ENCODE peak calls at places on chromosomes 4 and X, in seven cellular contexts. X, R, O, A, L, C and U are unnamed samples.
A peak's percentile ranks its signal among the peaks of the same experiment; 100 is the strongest.

GRCh38 chr4:128582319-128582948 is 227.1 kb upstream of the JADE1 start:
- DNase-seq in X (no peak), R (no peak), O (no peak), A (no peak), L (no peak), C (no peak), U (no peak)

GRCh38 chr4:182144621-182145359 is 98.4 kb upstream of the TENM3 start:
- DNase-seq in X (no peak), R (no peak), O (peak; percentile 75), A (no peak), L (no peak), C (no peak), U (peak; percentile 28)

GRCh38 chrX:15269120-15269519 is 763 bp downstream of the ASB9 start:
- DNase-seq in X (no peak), R (no peak), O (no peak), A (no peak), L (no peak), C (no peak), U (no peak)

GRCh38 chr4:98627477-98627876 is 30.9 kb downstream of the TSPAN5 start:
- DNase-seq in X (no peak), R (no peak), O (no peak), A (no peak), L (no peak), C (no peak), U (no peak)

GRCh38 chr4:74671074-74671698 is 123.1 kb downstream of the BTC start:
- DNase-seq in X (no peak), R (no peak), O (peak; percentile 85), A (peak; percentile 11), L (peak; percentile 13), C (no peak), U (peak; percentile 41)

GRCh38 chr4:105548483-105548882 is 3.9 kb upstream of the ARHGEF38 start:
- DNase-seq in X (no peak), R (no peak), O (no peak), A (no peak), L (no peak), C (no peak), U (no peak)

GRCh38 chr4:123024710-123025109 is 102.3 kb upstream of the NUDT6 start:
- DNase-seq in X (no peak), R (no peak), O (no peak), A (no peak), L (no peak), C (no peak), U (no peak)

GRCh38 chrX:68421651-68422050 is 11.6 kb downstream of the OPHN1 start:
- DNase-seq in X (no peak), R (no peak), O (no peak), A (no peak), L (no peak), C (no peak), U (no peak)

GRCh38 chrX:40298569-40298968 is 200.8 kb upstream of the BCOR start:
- DNase-seq in X (no peak), R (no peak), O (peak; percentile 57), A (no peak), L (no peak), C (no peak), U (no peak)

GRCh38 chrX:40299028-40299479 is 201.3 kb upstream of the BCOR start:
- DNase-seq in X (no peak), R (no peak), O (peak; percentile 54), A (no peak), L (no peak), C (no peak), U (no peak)

GRCh38 chrX:40300286-40300890 is 202.6 kb upstream of the BCOR start:
- DNase-seq in X (no peak), R (no peak), O (no peak), A (no peak), L (no peak), C (no peak), U (no peak)

GRCh38 chrX:40297949-40298539 is 200.3 kb upstream of the BCOR start:
- DNase-seq in X (no peak), R (no peak), O (peak; percentile 32), A (no peak), L (no peak), C (no peak), U (no peak)

DNA sequence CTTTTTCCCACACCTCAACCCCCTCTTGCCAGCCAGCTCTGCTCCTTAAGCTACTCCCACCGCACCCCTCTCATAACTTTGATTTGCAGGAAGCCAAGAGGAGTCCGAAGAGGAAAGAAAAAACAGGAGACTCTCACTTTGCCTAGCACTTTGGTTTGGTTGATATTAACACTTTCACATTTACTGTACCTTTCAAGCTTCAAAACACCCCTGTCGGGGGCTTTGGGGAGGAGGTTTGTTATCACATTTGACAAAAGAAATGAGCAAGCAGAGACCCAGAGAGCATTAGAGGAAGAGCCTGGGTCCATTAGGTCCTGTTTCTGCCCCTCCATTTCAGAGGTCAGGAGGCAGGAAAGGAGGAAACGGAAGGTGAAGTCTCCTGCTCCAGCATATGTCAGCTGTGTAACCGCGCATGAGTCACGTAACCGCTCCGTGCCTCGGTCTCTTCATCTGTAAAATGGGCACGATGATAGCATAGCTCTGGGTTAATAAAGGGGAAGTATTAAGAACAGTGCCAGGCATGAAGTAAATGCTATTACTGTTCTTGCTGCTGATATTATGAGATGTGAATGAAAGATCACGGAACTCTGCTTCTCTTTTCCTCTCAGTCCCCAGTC is 201.9 kb upstream of the BCOR start:
- DNase-seq in X (no peak), R (no peak), O (no peak), A (no peak), L (no peak), C (no peak), U (no peak)
- TF ChIP-seq CTCF in X (no peak), R (no peak), O (no peak), A (no peak), L (peak; percentile 11), C (no peak), U (no peak)

GRCh38 chrX:65014230-65014629 is 38.0 kb upstream of the ZC4H2 start:
- DNase-seq in X (no peak), R (no peak), O (no peak), A (no peak), L (no peak), C (no peak), U (no peak)

DNA sequence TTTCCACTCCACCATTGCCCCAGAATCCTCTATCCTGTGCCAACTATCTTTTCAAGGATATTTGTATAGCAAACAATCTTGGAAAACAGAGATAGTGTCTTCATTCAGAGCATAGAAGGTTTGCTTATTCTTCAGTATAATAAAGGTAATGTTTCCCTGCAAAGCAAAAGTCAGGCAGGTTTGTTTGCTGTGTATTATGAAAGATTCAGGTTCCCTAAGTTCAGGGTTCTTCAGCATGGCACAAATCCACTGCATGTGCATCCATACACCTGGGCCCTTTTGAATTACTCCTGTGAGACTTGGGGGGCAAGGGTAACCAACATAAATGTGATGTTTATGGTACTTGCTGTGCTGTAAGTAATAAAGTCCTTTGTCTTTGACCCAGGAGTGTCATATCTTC is 33.2 kb upstream of the ZC4H2 start:
- DNase-seq in X (no peak), R (no peak), O (no peak), A (no peak), L (no peak), C (no peak), U (no peak)
- H3K27ac ChIP-seq in X (no peak overlapping the region), R (no peak overlapping the region), O (no peak overlapping the region), A (no peak overlapping the region), L (no peak overlapping the region), C (no peak overlapping the region), U (no peak overlapping the region)

GRCh38 chr4:112520598-112521122 is 4.7 kb upstream of the NEUROG2 start:
- DNase-seq in X (no peak), R (no peak), O (no peak), A (no peak), L (no peak), C (no peak), U (no peak)

GRCh38 chr4:112517911-112518310 is 1.9 kb upstream of the NEUROG2 start:
- DNase-seq in X (no peak), R (no peak), O (no peak), A (no peak), L (no peak), C (no peak), U (no peak)

GRCh38 chr4:112518675-112519074 is 2.7 kb upstream of the NEUROG2 start:
- DNase-seq in X (no peak), R (no peak), O (no peak), A (no peak), L (no peak), C (no peak), U (no peak)

GRCh38 chr4:112521123-112522116 is 5.4 kb upstream of the NEUROG2 start:
- DNase-seq in X (no peak), R (peak; percentile 61), O (no peak), A (no peak), L (no peak), C (no peak), U (no peak)

GRCh38 chr4:112519689-112520597 is 4.0 kb upstream of the NEUROG2 start:
- DNase-seq in X (no peak), R (no peak), O (no peak), A (no peak), L (no peak), C (no peak), U (no peak)
- TF ChIP-seq CTCF in X (no peak), R (no peak), O (no peak), A (no peak), L (peak; percentile 38), C (no peak), U (no peak)

GRCh38 chrX:65513610-65514009 is 21.0 kb downstream of the LAS1L start:
- DNase-seq in X (no peak), R (no peak), O (no peak), A (no peak), L (no peak), C (no peak), U (no peak)

GRCh38 chrX:65517923-65518322 is 16.7 kb downstream of the LAS1L start:
- DNase-seq in X (no peak), R (no peak), O (no peak), A (no peak), L (no peak), C (no peak), U (no peak)

DNA sequence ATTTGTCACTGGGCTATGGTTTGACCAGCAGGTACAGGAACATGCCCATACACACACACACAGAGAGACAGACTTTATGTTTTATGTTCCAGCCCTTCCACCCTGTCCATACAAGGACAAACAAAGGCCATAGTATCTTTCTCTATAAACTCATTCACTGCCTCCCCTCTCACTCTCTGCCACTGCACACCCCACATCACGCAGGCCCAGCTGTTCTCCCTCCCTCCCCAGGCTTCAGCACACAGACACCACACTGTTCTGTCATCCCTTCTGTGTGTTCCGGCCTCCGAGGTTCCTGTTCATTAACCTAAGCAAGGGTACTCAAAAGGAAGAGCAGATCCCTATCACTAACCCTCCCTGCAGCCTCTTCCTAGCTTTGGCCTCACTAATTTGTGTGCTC is 17.8 kb downstream of the LAS1L start:
- DNase-seq in X (no peak), R (no peak), O (no peak), A (no peak), L (no peak), C (peak; percentile 41), U (no peak)
- H3K27ac ChIP-seq in X (no peak overlapping the region), R (no peak overlapping the region), O (no peak overlapping the region), A (no peak overlapping the region), L (no peak overlapping the region), C (no peak overlapping the region), U (no peak overlapping the region)

DNA sequence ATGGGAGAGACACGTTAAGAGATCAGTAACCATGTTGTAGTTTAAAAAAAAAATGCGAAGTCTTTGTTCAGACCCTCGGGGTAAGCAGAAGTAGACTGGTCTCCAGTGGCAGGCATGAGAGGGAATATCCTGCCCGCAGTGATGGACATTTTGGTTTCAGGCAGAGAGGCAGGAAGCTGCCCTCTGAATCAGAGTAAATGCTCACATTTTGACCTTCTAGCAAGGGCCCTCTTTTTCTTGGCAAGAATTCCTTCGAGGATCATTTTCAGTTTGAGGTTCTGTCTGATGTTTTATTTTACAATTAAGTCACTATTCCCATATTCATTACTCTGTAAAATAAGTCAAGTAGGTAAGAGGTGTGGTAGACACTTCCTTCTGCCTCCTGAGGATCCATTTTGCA is 28.4 kb downstream of the SORBS2 start:
- DNase-seq in X (no peak), R (no peak), O (no peak), A (no peak), L (no peak), C (no peak), U (no peak)
- TF ChIP-seq CTCF in X (no peak), R (no peak), O (no peak), A (no peak), L (no peak), C (no peak), U (no peak)